ENCODE peak calls at places on chromosome 12, in five cellular contexts. M is fibroblast of the aortic adventitia; G is stomach; W is GM23248; D is activated CD4-positive, alpha-beta T cell treated with anti-CD3 and anti-CD28 coated beads, Interleukin-2, amount 50 U/mL, for 4 hours. S is an unnamed sample.

GRCh38 chr12:47391566-47391965 is 311.8 kb upstream of the AMIGO2 start:
- DNase-seq in M (no peak), D (peak), W (no peak), G (peak), S (peak)

GRCh38 chr12:22880331-22880730 is 255.4 kb downstream of the ETNK1 start:
- DNase-seq in G (no peak), M (no peak), D (no peak), W (no peak), S (no peak)

GRCh38 chr12:127539499-127539898 is 727.5 kb upstream of the TMEM132C start:
- DNase-seq in W (no peak), G (no peak), D (no peak), M (no peak), S (no peak)

GRCh38 chr12:65408448-65408847 is 130.0 kb downstream of the MSRB3 start:
- DNase-seq in M (no peak), G (no peak), D (no peak), W (no peak), S (no peak)

GRCh38 chr12:102539651-102540553 is 59.5 kb upstream of the IGF1 start:
- DNase-seq in D (no peak), W (peak), G (no peak), M (peak), S (no peak)

GRCh38 chr12:22380029-22380428 is 45.5 kb upstream of the ST8SIA1 start:
- DNase-seq in M (no peak), W (no peak), G (no peak), D (no peak), S (no peak)

GRCh38 chr12:53048780-53049401 is 974 bp upstream of the TNS2 start:
- DNase-seq in W (peak), G (peak), D (no peak), M (peak), S (no peak)

GRCh38 chr12:52013626-52014310 is 7.0 kb downstream of the TAMALIN start:
- DNase-seq in D (no peak), W (no peak), M (no peak), G (no peak), S (no peak)

GRCh38 chr12:94162108-94162507 is 13.7 kb downstream of the PLXNC1 start:
- DNase-seq in G (no peak), D (no peak), W (no peak), M (no peak), S (no peak)

GRCh38 chr12:65685514-65685913 is 138.8 kb upstream of the HMGA2 start:
- DNase-seq in G (no peak), W (peak), M (peak), D (no peak), S (no peak)

GRCh38 chr12:72570601-72571000 is 298.4 kb downstream of the TRHDE start:
- DNase-seq in W (no peak), M (no peak), D (no peak), G (no peak), S (no peak)

GRCh38 chr12:718756-719138 is 33.6 kb upstream of the WNK1 start:
- DNase-seq in W (no peak), M (no peak), D (no peak), G (no peak), S (no peak)

GRCh38 chr12:88650715-88651114 is 70.4 kb upstream of the KITLG start:
- DNase-seq in G (no peak), D (no peak), M (peak), W (peak), S (no peak)

GRCh38 chr12:42039146-42039545 is 105.5 kb downstream of the GXYLT1 start:
- DNase-seq in M (peak), W (peak), G (no peak), D (no peak), S (no peak)

GRCh38 chr12:113065126-113066007 is 8.8 kb downstream of the DTX1 start:
- DNase-seq in W (peak), D (no peak), M (no peak), G (no peak), S (no peak)

GRCh38 chr12:19575307-19576243 is 136.3 kb downstream of the AEBP2 start:
- DNase-seq in W (peak), G (peak), M (peak), D (no peak), S (no peak)

GRCh38 chr12:95674631-95675030 is 115.9 kb downstream of the NTN4 start:
- DNase-seq in M (peak), D (no peak), W (peak), G (no peak), S (no peak)

GRCh38 chr12:108479364-108480070 is 35.6 kb upstream of the FICD start:
- DNase-seq in D (no peak), M (no peak), G (no peak), W (no peak), S (no peak)

GRCh38 chr12:12004524-12004923 is 66.2 kb upstream of the BCL2L14 start:
- DNase-seq in M (no peak), G (no peak), D (no peak), W (no peak), S (no peak)

GRCh38 chr12:131192951-131193350 is 239.2 kb downstream of the ADGRD1 start:
- DNase-seq in D (no peak), G (no peak), W (no peak), M (no peak), S (no peak)

GRCh38 chr12:5806376-5807089 is 138.5 kb downstream of the ANO2 start:
- DNase-seq in M (no peak), G (no peak), D (no peak), W (no peak), S (no peak)

GRCh38 chr12:122203301-122203967 is at the start of gene B3GNT4:
- DNase-seq in W (peak), M (peak), G (peak), D (peak), S (peak)

GRCh38 chr12:88052686-88053085 is 23.5 kb upstream of the C12orf50 start:
- DNase-seq in M (peak), W (peak), G (no peak), D (no peak), S (no peak)

GRCh38 chr12:60263146-60263545 is 667.3 kb downstream of the SLC16A7 start:
- DNase-seq in W (peak), D (no peak), M (no peak), G (no peak), S (no peak)

GRCh38 chr12:94010307-94010706 is 138.1 kb upstream of the PLXNC1 start:
- DNase-seq in W (no peak), M (no peak), G (no peak), D (no peak), S (no peak)

GRCh38 chr12:77724367-77724957 is 106.2 kb upstream of the NAV3 start:
- DNase-seq in G (no peak), M (peak), D (no peak), W (peak), S (no peak)

GRCh38 chr12:30457621-30458289 is 237.9 kb downstream of the IPO8 start:
- DNase-seq in M (peak), D (no peak), G (no peak), W (peak), S (no peak)

GRCh38 chr12:29164477-29165163 is 15.5 kb downstream of the FAR2 start:
- DNase-seq in D (no peak), G (no peak), W (peak), M (peak), S (no peak)